ENCODE peak calls at places on chromosomes 7 and 10, in seven cellular contexts. U is astrocyte of the cerebellum, B is right atrium auricular region, A is stomach, F is uterus, W is lung, R is cardiac fibroblast. L is an unnamed sample.

GRCh38 chr10:8360365-8360764 is 305.9 kb downstream of the GATA3 start:
- DNase-seq in U (no peak), F (no peak), A (no peak), R (no peak), B (no peak), W (no peak), L (no peak)

GRCh38 chr7:84112771-84113170 is 81.8 kb downstream of the SEMA3A start:
- DNase-seq in W (no peak), R (no peak), F (no peak), A (no peak), B (no peak), U (no peak), L (no peak)

GRCh38 chr7:36192050-36192824 is 39.2 kb downstream of the EEPD1 start:
- DNase-seq in U (no peak), A (no peak), B (no peak), W (no peak), F (no peak), R (peak), L (no peak)

GRCh38 chr10:95392250-95392584 is 101.4 kb upstream of the PDLIM1 start:
- DNase-seq in U (no peak), A (no peak), B (no peak), F (no peak), R (no peak), W (no peak), L (no peak)

GRCh38 chr7:23121175-23121574 is 15.6 kb downstream of the KLHL7 start:
- DNase-seq in U (no peak), A (no peak), W (no peak), B (no peak), F (no peak), R (no peak), L (no peak)

GRCh38 chr7:143512488-143513340 is 35.0 kb downstream of the TAS2R41 start:
- DNase-seq in F (no peak), W (no peak), R (no peak), A (no peak), B (no peak), U (no peak), L (no peak)

GRCh38 chr10:93716771-93717170 is 14.4 kb upstream of the FRA10AC1 start:
- DNase-seq in U (no peak), A (no peak), B (no peak), F (no peak), W (no peak), R (no peak), L (no peak)

GRCh38 chr10:116836087-116836486 is 13.2 kb upstream of the ENO4 start:
- DNase-seq in R (no peak), A (no peak), U (no peak), W (no peak), F (no peak), B (peak), L (peak)

GRCh38 chr10:89274928-89275327 is 23.4 kb upstream of the LIPA start:
- DNase-seq in B (no peak), U (peak), F (no peak), A (no peak), W (no peak), R (peak), L (no peak)

GRCh38 chr10:14592566-14592965 is 182.1 kb downstream of the FAM107B start:
- DNase-seq in U (no peak), W (no peak), B (no peak), R (no peak), F (no peak), A (no peak), L (no peak)

GRCh38 chr7:139252451-139252850 is 21.4 kb downstream of the UBN2 start:
- DNase-seq in W (no peak), U (no peak), F (no peak), B (no peak), R (peak), A (no peak), L (no peak)

GRCh38 chr7:6394114-6394513 is 53.6 kb downstream of the DAGLB start:
- DNase-seq in A (no peak), B (no peak), R (no peak), W (no peak), U (no peak), F (no peak), L (no peak)

GRCh38 chr7:133394369-133394768 is 141.5 kb downstream of the EXOC4 start:
- DNase-seq in R (no peak), B (no peak), W (no peak), A (no peak), U (no peak), F (no peak), L (no peak)

GRCh38 chr10:96688789-96689188 is 31.5 kb downstream of the PIK3AP1 start:
- DNase-seq in W (no peak), B (no peak), U (no peak), R (no peak), F (no peak), A (no peak), L (no peak)

GRCh38 chr10:14598809-14599764 is 175.6 kb downstream of the FAM107B start:
- DNase-seq in U (no peak), B (no peak), A (peak), W (no peak), R (no peak), F (no peak), L (no peak)

GRCh38 chr7:2997014-2997413 is 46.7 kb downstream of the CARD11 start:
- DNase-seq in A (no peak), W (no peak), F (no peak), R (no peak), B (no peak), U (no peak), L (no peak)

GRCh38 chr7:88789480-88790064 is 6.0 kb downstream of the TEX47 start:
- DNase-seq in F (no peak), R (peak), A (no peak), B (no peak), U (peak), W (no peak), L (no peak)

GRCh38 chr7:159370-160270 is 32.8 kb upstream of the FAM20C start:
- DNase-seq in R (no peak), A (no peak), U (no peak), B (no peak), F (no peak), W (no peak), L (no peak)

GRCh38 chr7:25139536-25139935 is 14.5 kb upstream of the CYCS start:
- DNase-seq in U (no peak), R (no peak), B (no peak), W (no peak), A (no peak), F (no peak), L (no peak)

GRCh38 chr7:13990984-13991790 is 1.7 kb upstream of the ETV1 start:
- DNase-seq in U (peak), A (peak), W (peak), R (peak), B (peak), F (peak), L (peak)

GRCh38 chr10:124032982-124033886 is 60.2 kb downstream of the CHST15 start:
- DNase-seq in A (no peak), B (no peak), R (peak), W (no peak), U (peak), F (no peak), L (no peak)

GRCh38 chr7:16409777-16410176 is 11.6 kb downstream of the CRPPA start:
- DNase-seq in W (no peak), B (no peak), A (no peak), R (no peak), U (no peak), F (no peak), L (no peak)

GRCh38 chr7:18770852-18771251 is 275.3 kb downstream of the HDAC9 start:
- DNase-seq in F (no peak), B (no peak), U (no peak), A (no peak), W (no peak), R (peak), L (no peak)

GRCh38 chr10:43235070-43235900 is 31.6 kb downstream of the RASGEF1A start:
- DNase-seq in W (no peak), R (no peak), U (no peak), A (no peak), B (peak), F (peak), L (no peak)
- TF ChIP-seq CTCF in W (no peak), R (no peak), U (no peak), A (no peak), B (no peak), F (no peak), L (no peak)

GRCh38 chr10:75294866-75295692 is 59.3 kb upstream of the COMTD1 start:
- DNase-seq in B (peak), U (peak), R (peak), A (peak), W (peak), F (peak), L (peak)
- TF ChIP-seq CTCF in B (peak), U (no peak), R (peak), A (peak), W (no peak), F (peak), L (no peak)

GRCh38 chr7:87627634-87627994 is 584 bp upstream of the RUNDC3B start:
- DNase-seq in U (no peak), F (no peak), R (no peak), W (no peak), A (no peak), B (no peak), L (peak)

GRCh38 chr7:87628780-87629569 is 777 bp downstream of the RUNDC3B start:
- DNase-seq in A (peak), W (peak), B (no peak), U (no peak), R (peak), F (no peak), L (peak)

GRCh38 chr7:87625101-87625500 is 3.1 kb upstream of the RUNDC3B start:
- DNase-seq in B (no peak), R (no peak), A (no peak), F (no peak), U (no peak), W (no peak), L (no peak)

DNA sequence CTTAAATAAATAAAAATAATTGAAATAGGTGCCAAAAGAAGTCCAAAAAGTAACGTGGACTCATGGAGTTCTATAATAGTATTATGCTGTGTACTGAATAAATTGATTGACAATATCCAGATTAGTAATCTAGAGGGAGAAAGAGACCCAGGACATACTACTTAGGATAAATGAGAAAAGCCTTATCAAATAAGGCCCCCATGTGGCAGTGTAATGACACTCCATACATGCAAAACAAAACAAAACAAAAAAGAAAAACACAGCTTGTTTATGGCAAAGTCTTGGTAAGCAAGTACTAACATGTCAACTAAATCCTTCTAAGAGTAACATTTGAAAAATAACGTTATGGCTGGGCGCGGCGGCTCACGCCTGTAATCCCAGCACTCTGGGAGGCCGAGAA is 3.6 kb upstream of the RUNDC3B start:
- DNase-seq in F (no peak), W (no peak), U (no peak), A (no peak), B (no peak), R (no peak), L (no peak)
- TF ChIP-seq CTCF in F (no peak), W (no peak), U (no peak), A (no peak), B (no peak), R (no peak), L (no peak)

GRCh38 chr7:151429232-151429554 is 10.7 kb downstream of the CRYGN start:
- DNase-seq in R (no peak), B (no peak), W (no peak), F (no peak), U (no peak), A (no peak), L (no peak)

GRCh38 chr7:151430391-151431205 is 9.3 kb downstream of the CRYGN start:
- DNase-seq in A (no peak), B (no peak), W (no peak), U (no peak), R (no peak), F (no peak), L (no peak)

GRCh38 chr7:151428393-151429231 is 11.3 kb downstream of the CRYGN start:
- DNase-seq in U (peak), F (peak), A (no peak), R (peak), W (no peak), B (no peak), L (peak)

GRCh38 chr7:151431281-151431767 is 8.6 kb downstream of the CRYGN start:
- DNase-seq in A (no peak), R (no peak), B (no peak), W (no peak), U (no peak), F (no peak), L (no peak)

DNA sequence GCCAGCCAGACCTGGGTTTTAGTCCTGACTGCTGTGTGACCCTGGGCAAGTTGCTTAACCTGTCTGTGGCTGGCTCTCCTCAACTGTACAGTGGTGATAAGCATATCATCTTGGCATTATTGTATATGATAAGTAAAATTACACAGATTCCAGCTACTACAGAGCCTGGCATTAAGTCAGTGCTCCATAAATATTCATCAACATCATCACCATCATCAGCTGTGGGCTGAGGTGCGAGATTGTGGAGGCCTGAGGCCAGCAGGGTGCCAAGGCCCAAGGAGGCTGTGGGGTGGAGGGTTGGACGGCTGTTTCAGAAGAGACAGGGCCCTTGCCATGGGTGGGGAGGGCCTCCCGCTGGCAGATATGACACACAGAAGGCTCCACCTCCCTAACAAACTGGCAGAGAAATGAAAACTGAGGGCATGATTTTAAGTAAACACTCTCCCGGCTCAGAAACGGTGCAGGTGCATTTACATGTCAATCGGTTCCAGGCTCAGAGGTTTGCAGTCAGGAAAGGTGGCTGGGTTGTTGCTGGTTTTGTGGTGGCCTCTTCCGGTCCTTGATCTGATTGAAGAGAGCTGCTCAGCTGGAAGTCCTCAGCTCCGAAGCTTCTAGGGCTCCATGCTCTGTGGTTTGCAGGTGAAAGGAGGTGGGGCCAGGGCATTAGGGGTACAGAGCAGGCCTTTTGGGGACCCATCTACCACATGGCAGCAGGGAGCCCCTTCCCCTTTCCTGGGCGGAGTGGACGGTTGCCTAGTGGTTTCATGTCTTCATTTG is 10.2 kb downstream of the CRYGN start:
- DNase-seq in B (no peak), U (no peak), R (peak), W (no peak), A (peak), F (no peak), L (no peak)
- TF ChIP-seq CTCF in B (no peak), U (no peak), R (no peak), W (no peak), A (no peak), F (no peak), L (no peak)

DNA sequence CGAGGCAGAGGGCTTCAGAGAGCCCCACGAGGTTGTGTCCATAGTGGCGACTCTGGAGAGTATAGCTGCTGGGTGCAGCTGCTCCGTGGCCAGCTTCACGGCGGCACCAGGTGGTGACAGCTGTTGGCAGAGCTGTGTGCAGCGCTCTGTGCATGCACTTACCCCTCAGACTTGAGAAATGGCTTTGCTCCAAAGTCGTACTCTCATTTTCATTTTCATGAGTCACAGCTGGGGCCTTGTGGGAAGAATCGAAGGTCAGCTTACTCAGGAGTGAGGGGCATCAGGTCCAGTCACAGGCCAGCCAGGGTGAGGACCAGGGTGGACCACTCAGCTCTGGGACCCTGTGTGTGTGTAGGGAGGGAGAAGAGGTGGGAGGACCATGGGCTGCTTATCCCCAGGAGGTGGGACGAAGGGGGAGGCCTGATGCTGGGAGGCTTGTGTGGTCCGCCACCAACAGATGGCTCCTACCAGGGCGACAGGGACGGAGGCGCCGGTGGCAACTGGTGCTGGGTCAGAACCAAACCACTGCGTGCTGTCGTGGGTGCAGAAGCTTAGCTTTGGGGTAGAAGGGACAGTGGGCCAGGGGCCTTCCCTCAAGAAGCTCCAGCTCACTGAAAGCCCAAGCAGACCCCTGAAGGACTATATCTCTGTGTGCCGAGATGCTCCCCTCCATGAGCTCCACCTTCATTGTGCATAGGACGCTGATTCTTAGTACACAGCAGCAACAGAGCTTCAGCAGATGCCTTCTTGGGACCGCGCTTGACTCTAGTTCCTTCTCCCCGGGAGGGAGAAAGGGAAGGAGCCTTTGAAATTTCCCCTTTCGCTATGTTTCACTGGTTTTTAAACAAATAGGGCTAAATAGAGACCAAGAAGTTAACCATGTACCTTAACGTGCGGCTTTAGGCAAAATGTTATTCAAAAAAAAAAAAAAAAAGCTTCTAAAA is 225.0 kb downstream of the CELF2 start:
- DNase-seq in R (peak), W (no peak), A (peak), U (no peak), B (no peak), F (no peak), L (no peak)
- TF ChIP-seq CTCF in R (no peak), W (no peak), A (no peak), U (no peak), B (no peak), F (no peak), L (no peak)